ENCODE peak calls at places on chromosomes 7 and 10, in ten cellular contexts. L is right cardiac atrium, I is lower lobe of right lung, R is K562, Z is aorta, A is fibroblast of the aortic adventitia, V is tibial nerve, H is fibroblast of lung, Y is endodermal cell, K is skeletal muscle cell. J is an unnamed sample.

GRCh38 chr7:37757563-37757962 is 74.0 kb downstream of the GPR141 start:
- DNase-seq in L (no peak), I (no peak), R (no peak), Z (no peak), A (no peak), V (no peak), H (no peak), Y (no peak), K (no peak), J (no peak)

GRCh38 chr10:22959292-22959691 is 31.4 kb downstream of the ARMC3 start:
- DNase-seq in L (no peak), I (no peak), R (no peak), Z (no peak), A (no peak), V (no peak), H (no peak), Y (no peak), K (no peak), J (no peak)

GRCh38 chr10:26488344-26488743 is 50.2 kb downstream of the APBB1IP start:
- DNase-seq in L (no peak), I (no peak), R (no peak), Z (no peak), A (peak; percentile 48), V (no peak), H (no peak), Y (no peak), K (no peak), J (no peak)

GRCh38 chr10:119079572-119080520 is 771 bp downstream of the EIF3A start:
- DNase-seq in L (peak; percentile 89), I (peak; percentile 89), R (peak; percentile 64), Z (peak; percentile 86), A (peak; percentile 72), V (peak; percentile 54), H (peak; percentile 75), Y (peak; percentile 73), K (peak; percentile 43), J (peak; percentile 76)

GRCh38 chr7:27150568-27151340 is 1.6 kb downstream of the HOXA3 start:
- DNase-seq in L (peak; percentile 87), I (peak; percentile 82), R (peak; percentile 74), Z (peak; percentile 84), A (peak; percentile 60), V (no peak), H (peak; percentile 87), Y (peak; percentile 90), K (no peak), J (peak; percentile 66)

GRCh38 chr7:131829911-131830310 is 273.5 kb upstream of the PODXL start:
- DNase-seq in L (no peak), I (no peak), R (no peak), Z (no peak), A (no peak), V (no peak), H (no peak), Y (peak; percentile 95), K (no peak), J (no peak)

GRCh38 chr7:23468721-23469149 is 1.6 kb downstream of the IGF2BP3 start:
- DNase-seq in L (peak; percentile 47), I (no peak), R (peak; percentile 32), Z (no peak), A (peak; percentile 18), V (no peak), H (no peak), Y (peak; percentile 73), K (no peak), J (no peak)

GRCh38 chr7:29801929-29802328 is 4.4 kb upstream of the WIPF3 start:
- DNase-seq in L (no peak), I (no peak), R (no peak), Z (no peak), A (no peak), V (no peak), H (no peak), Y (no peak), K (no peak), J (no peak)

GRCh38 chr10:17747883-17748550 is 4.0 kb upstream of the TMEM236 start:
- DNase-seq in L (no peak), I (no peak), R (no peak), Z (no peak), A (peak; percentile 72), V (no peak), H (peak; percentile 17), Y (no peak), K (peak; percentile 16), J (no peak)

GRCh38 chr7:33832326-33832725 is 73.0 kb upstream of the BMPER start:
- DNase-seq in L (no peak), I (no peak), R (no peak), Z (no peak), A (no peak), V (no peak), H (no peak), Y (no peak), K (no peak), J (no peak)

GRCh38 chr7:48225101-48225500 is 53.8 kb downstream of the ABCA13 start:
- DNase-seq in L (no peak), I (no peak), R (no peak), Z (no peak), A (no peak), V (no peak), H (no peak), Y (no peak), K (no peak), J (no peak)

GRCh38 chr10:93386496-93387369 is 95.4 kb downstream of the MYOF start:
- DNase-seq in L (peak; percentile 64), I (peak; percentile 57), R (no peak), Z (no peak), A (peak; percentile 47), V (peak; percentile 41), H (peak; percentile 47), Y (no peak), K (no peak), J (no peak)

GRCh38 chr10:100697070-100697469 is 48.3 kb upstream of the PAX2 start:
- DNase-seq in L (no peak), I (no peak), R (no peak), Z (no peak), A (peak; percentile 59), V (no peak), H (peak; percentile 22), Y (no peak), K (no peak), J (no peak)

GRCh38 chr10:80493482-80494021 is 39.4 kb downstream of the TSPAN14 start:
- DNase-seq in L (no peak), I (no peak), R (no peak), Z (no peak), A (peak; percentile 94), V (no peak), H (no peak), Y (no peak), K (peak; percentile 90), J (no peak)

GRCh38 chr7:99860281-99861127 is 16.3 kb downstream of the OR2AE1 start:
- DNase-seq in L (peak; percentile 75), I (no peak), R (no peak), Z (peak; percentile 85), A (peak; percentile 95), V (peak; percentile 40), H (peak; percentile 56), Y (no peak), K (peak; percentile 56), J (peak; percentile 11)

GRCh38 chr10:17001297-17001744 is 128.3 kb downstream of the CUBN start:
- DNase-seq in L (peak; percentile 84), I (no peak), R (no peak), Z (peak; percentile 68), A (peak; percentile 56), V (no peak), H (peak; percentile 31), Y (peak; percentile 28), K (no peak), J (no peak)

GRCh38 chr7:131057015-131057518 is 270.6 kb upstream of the MKLN1 start:
- DNase-seq in L (no peak), I (no peak), R (no peak), Z (no peak), A (peak; percentile 78), V (peak; percentile 49), H (peak; percentile 80), Y (no peak), K (peak; percentile 76), J (peak; percentile 38)

GRCh38 chr7:147276783-147277370 is 1160.3 kb downstream of the CNTNAP2 start:
- DNase-seq in L (no peak), I (no peak), R (no peak), Z (no peak), A (no peak), V (no peak), H (no peak), Y (no peak), K (no peak), J (no peak)
- H3K4me3 ChIP-seq in L (no peak overlapping the region), I (no peak overlapping the region), R (no peak overlapping the region), Z (no peak overlapping the region), A (no peak overlapping the region), V (no peak overlapping the region), H (no peak overlapping the region), Y (no peak overlapping the region), K (no peak overlapping the region), J (no peak overlapping the region)

DNA sequence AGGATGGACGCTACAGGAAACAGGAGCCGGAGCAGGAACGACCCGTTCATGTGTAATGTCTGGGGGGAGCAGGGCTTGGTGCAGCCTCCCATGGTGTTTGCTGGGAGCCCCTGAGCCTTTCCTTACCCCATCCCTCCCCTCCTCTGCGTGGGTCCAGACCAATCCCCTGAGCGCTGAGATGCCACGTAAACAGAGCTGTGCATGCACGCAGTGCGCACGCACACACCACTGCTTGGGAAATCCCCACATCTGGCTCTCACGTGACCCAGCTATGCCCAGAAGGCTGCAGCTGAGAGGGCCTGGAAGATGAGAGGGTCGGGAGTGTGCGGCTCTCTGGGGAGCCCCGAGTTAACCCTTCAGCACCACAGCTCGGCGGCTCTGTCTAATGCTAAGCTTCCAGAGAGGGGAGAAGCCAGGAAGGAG is 177.3 kb downstream of the SH3PXD2A start:
- DNase-seq in L (peak; percentile 92), I (peak; percentile 68), R (no peak), Z (peak; percentile 92), A (peak; percentile 98), V (peak; percentile 89), H (peak; percentile 99), Y (no peak), K (peak; percentile 99), J (peak; percentile 83)
- H3K4me3 ChIP-seq in L (no peak overlapping the region), I (peak overlapping the region; percentile 32), R (no peak overlapping the region), Z (no peak overlapping the region), A (peak overlapping the region; percentile 59), V (peak overlapping the region; percentile 11), H (peak overlapping the region; percentile 29), Y (no peak overlapping the region), K (peak overlapping the region; percentile 53), J (peak overlapping the region; percentile 32)

GRCh38 chr10:103916901-103917300 is 1.1 kb downstream of the STN1 start:
- DNase-seq in L (no peak), I (no peak), R (no peak), Z (no peak), A (no peak), V (no peak), H (no peak), Y (no peak), K (no peak), J (no peak)
- H3K4me3 ChIP-seq in L (peak overlapping the region; percentile 79), I (peak overlapping the region; percentile 71), R (peak overlapping the region; percentile 75), Z (no peak overlapping the region), A (peak overlapping the region; percentile 87), V (peak overlapping the region; percentile 68), H (peak overlapping the region; percentile 77), Y (peak overlapping the region; percentile 95), K (peak overlapping the region; percentile 71), J (peak overlapping the region; percentile 88)

GRCh38 chr10:21293518-21294356 is 231.7 kb downstream of the SKIDA1 start:
- DNase-seq in L (no peak), I (no peak), R (no peak), Z (no peak), A (peak; percentile 49), V (no peak), H (peak; percentile 26), Y (peak; percentile 83), K (no peak), J (no peak)
- H3K4me3 ChIP-seq in L (peak overlapping the region; percentile 55), I (no peak overlapping the region), R (no peak overlapping the region), Z (no peak overlapping the region), A (no peak overlapping the region), V (no peak overlapping the region), H (no peak overlapping the region), Y (peak overlapping the region; percentile 84), K (peak overlapping the region; percentile 20), J (no peak overlapping the region)